ENCODE peak calls at places on chromosomes 4 and X, in four cellular contexts. One of them, this sample, is unnamed.

GRCh38 chrX:44456685-44457084 is 86.0 kb downstream of the FUNDC1 start:
- DNase-seq in natural killer cell: no peak
- DNase-seq in pancreas: no peak
- DNase-seq in astrocyte: no peak
- DNase-seq in this sample: no peak

GRCh38 chr4:56783986-56784385 is 37.5 kb downstream of the SPINK2 start:
- DNase-seq in astrocyte: peak
- DNase-seq in pancreas: no peak
- DNase-seq in natural killer cell: no peak
- DNase-seq in this sample: no peak

GRCh38 chrX:108000751-108001150 is 18.6 kb upstream of the TEX13B start:
- DNase-seq in astrocyte: no peak
- DNase-seq in pancreas: no peak
- DNase-seq in natural killer cell: no peak
- DNase-seq in this sample: no peak

GRCh38 chr4:163623787-163624186 is 129.3 kb downstream of the TMA16 start:
- DNase-seq in natural killer cell: no peak
- DNase-seq in pancreas: no peak
- DNase-seq in astrocyte: no peak
- DNase-seq in this sample: no peak

GRCh38 chrX:95797344-95797743 is 887.3 kb upstream of the DIAPH2 start:
- DNase-seq in natural killer cell: no peak
- DNase-seq in pancreas: no peak
- DNase-seq in astrocyte: no peak
- DNase-seq in this sample: no peak

GRCh38 chr4:124997124-124997523 is 284.6 kb upstream of the ANKRD50 start:
- DNase-seq in pancreas: no peak
- DNase-seq in natural killer cell: no peak
- DNase-seq in astrocyte: no peak
- DNase-seq in this sample: no peak

GRCh38 chr4:36323801-36324419 is 42.5 kb downstream of the DTHD1 start:
- DNase-seq in astrocyte: no peak
- DNase-seq in pancreas: no peak
- DNase-seq in natural killer cell: no peak
- DNase-seq in this sample: no peak

GRCh38 chrX:132648870-132649269 is 160.0 kb upstream of the MBNL3 start:
- DNase-seq in natural killer cell: no peak
- DNase-seq in pancreas: no peak
- DNase-seq in astrocyte: peak
- DNase-seq in this sample: no peak

GRCh38 chr4:10045481-10045880 is 24.2 kb upstream of the SLC2A9 start:
- DNase-seq in astrocyte: peak
- DNase-seq in natural killer cell: no peak
- DNase-seq in pancreas: no peak
- DNase-seq in this sample: no peak

GRCh38 chrX:20571611-20572010 is 304.9 kb upstream of the RPS6KA3 start:
- DNase-seq in natural killer cell: no peak
- DNase-seq in astrocyte: no peak
- DNase-seq in pancreas: no peak
- DNase-seq in this sample: no peak

GRCh38 chr4:13963601-13964000 is 336.1 kb upstream of the BOD1L1 start:
- DNase-seq in pancreas: no peak
- DNase-seq in astrocyte: peak
- DNase-seq in natural killer cell: no peak
- DNase-seq in this sample: no peak

GRCh38 chr4:13968723-13969122 is 341.2 kb upstream of the BOD1L1 start:
- DNase-seq in natural killer cell: no peak
- DNase-seq in pancreas: no peak
- DNase-seq in astrocyte: peak
- DNase-seq in this sample: no peak

GRCh38 chr4:13970349-13970748 is 342.8 kb upstream of the BOD1L1 start:
- DNase-seq in natural killer cell: no peak
- DNase-seq in pancreas: no peak
- DNase-seq in astrocyte: peak
- DNase-seq in this sample: no peak

GRCh38 chr4:13966241-13967195 is 339.0 kb upstream of the BOD1L1 start:
- DNase-seq in pancreas: no peak
- DNase-seq in natural killer cell: no peak
- DNase-seq in astrocyte: peak
- DNase-seq in this sample: no peak
- TF ChIP-seq CTCF in pancreas: no peak
- TF ChIP-seq CTCF in natural killer cell: no peak
- TF ChIP-seq CTCF in astrocyte: no peak
- TF ChIP-seq CTCF in this sample: no peak

DNA sequence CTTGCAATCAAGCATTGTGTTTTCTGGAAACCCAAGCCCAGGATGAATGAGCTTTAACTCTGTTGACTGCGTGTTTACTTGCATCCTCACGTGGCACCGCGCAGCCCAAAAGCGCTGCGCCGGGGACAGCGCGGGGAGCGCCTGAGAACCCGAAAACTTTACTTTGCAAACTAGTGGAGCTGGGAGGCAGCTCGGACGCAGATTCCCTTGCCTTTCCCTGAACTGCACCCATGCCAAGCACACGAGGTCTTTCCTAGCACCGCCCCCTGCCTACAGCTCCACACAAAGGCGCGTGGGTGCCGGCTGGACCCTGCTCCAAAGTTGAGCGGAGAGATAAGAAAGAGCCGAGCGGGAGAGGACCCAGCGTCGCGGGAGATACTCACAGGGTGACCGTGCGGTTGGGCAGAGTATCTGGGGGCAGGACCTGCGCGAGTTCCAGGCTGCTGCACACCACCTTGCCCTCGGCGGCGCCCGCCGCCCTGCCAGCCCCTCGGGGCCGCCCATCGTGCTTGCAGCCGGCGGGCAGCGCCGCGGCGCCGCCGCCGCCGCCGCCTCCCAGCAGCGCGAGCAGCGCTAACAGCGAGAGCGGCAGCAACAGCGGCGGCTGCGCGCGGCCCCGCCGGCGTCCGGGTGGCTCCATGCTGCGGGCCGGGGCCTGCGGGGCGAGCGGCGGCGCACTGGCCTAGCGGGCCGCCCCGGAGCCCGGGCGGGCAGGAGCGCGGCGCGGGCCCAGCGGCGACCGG is 550 bp downstream of the ADGRA3 start:
- DNase-seq in pancreas: peak
- DNase-seq in astrocyte: peak
- DNase-seq in natural killer cell: peak
- DNase-seq in this sample: peak
- TF ChIP-seq CTCF in pancreas: no peak
- TF ChIP-seq CTCF in astrocyte: no peak
- TF ChIP-seq CTCF in natural killer cell: no peak
- TF ChIP-seq CTCF in this sample: no peak

GRCh38 chr4:100117749-100118148 is 72.5 kb downstream of the DDIT4L start:
- DNase-seq in natural killer cell: no peak
- DNase-seq in astrocyte: no peak
- DNase-seq in pancreas: no peak
- DNase-seq in this sample: no peak
- TF ChIP-seq CTCF in natural killer cell: no peak
- TF ChIP-seq CTCF in astrocyte: peak
- TF ChIP-seq CTCF in pancreas: no peak
- TF ChIP-seq CTCF in this sample: no peak

GRCh38 chrX:115373308-115373707 is 83.8 kb downstream of the LUZP4 start:
- DNase-seq in astrocyte: no peak
- DNase-seq in natural killer cell: no peak
- DNase-seq in pancreas: no peak
- DNase-seq in this sample: no peak

DNA sequence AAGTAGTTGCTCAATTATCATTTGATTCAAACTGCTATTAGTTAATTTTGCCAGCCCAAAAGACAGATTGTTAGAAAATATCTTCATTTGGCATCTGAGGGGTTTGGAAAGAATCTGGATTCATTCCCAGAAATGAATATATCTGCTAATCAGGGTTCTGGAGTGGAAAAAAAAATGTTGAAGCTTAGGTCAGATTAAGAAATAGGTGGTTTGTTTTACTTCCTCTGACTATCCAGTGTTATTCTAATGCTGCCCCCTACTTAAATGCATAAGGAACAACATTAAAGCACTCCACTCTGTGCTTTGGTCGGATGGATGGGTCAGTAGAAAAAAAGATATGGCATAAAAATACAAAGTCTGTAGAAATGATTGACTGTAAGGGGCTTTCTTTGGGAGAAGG is 89.0 kb downstream of the LUZP4 start:
- DNase-seq in astrocyte: peak
- DNase-seq in natural killer cell: no peak
- DNase-seq in pancreas: no peak
- DNase-seq in this sample: no peak
- TF ChIP-seq CTCF in astrocyte: peak
- TF ChIP-seq CTCF in natural killer cell: no peak
- TF ChIP-seq CTCF in pancreas: no peak
- TF ChIP-seq CTCF in this sample: no peak

GRCh38 chrX:16862829-16863228 is 7.3 kb downstream of the RBBP7 start:
- DNase-seq in natural killer cell: no peak
- DNase-seq in astrocyte: no peak
- DNase-seq in pancreas: no peak
- DNase-seq in this sample: no peak
- TF ChIP-seq CTCF in natural killer cell: no peak
- TF ChIP-seq CTCF in astrocyte: no peak
- TF ChIP-seq CTCF in pancreas: no peak
- TF ChIP-seq CTCF in this sample: no peak

GRCh38 chrX:6005856-6006255 is 222.8 kb downstream of the NLGN4X start:
- DNase-seq in astrocyte: no peak
- DNase-seq in pancreas: no peak
- DNase-seq in natural killer cell: no peak
- DNase-seq in this sample: no peak

GRCh38 chrX:6004529-6004928 is 224.1 kb downstream of the NLGN4X start:
- DNase-seq in natural killer cell: no peak
- DNase-seq in pancreas: no peak
- DNase-seq in astrocyte: no peak
- DNase-seq in this sample: no peak

GRCh38 chrX:5998901-5999300 is 229.8 kb downstream of the NLGN4X start:
- DNase-seq in pancreas: no peak
- DNase-seq in astrocyte: no peak
- DNase-seq in natural killer cell: no peak
- DNase-seq in this sample: no peak

DNA sequence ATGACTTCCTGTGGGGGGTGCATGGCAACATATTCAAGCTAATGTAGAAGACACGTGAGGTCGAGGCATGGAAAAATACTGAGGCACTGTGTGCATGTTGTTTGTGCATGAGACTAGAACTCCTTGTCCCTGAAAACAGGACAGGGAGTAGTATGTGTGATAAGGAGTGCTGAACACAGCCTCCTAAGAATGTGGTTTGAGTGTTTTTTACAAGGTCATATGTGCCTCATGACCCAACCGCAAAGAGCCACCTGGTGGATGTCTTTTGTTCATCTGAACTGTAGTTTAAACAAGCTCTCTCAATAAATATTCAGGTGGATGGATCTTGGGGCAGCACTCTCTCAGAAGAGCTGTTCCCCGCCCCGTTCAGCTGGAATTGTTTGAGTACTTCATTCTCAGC is 226.6 kb downstream of the NLGN4X start:
- DNase-seq in natural killer cell: no peak
- DNase-seq in astrocyte: no peak
- DNase-seq in pancreas: no peak
- DNase-seq in this sample: no peak
- TF ChIP-seq CTCF in natural killer cell: no peak
- TF ChIP-seq CTCF in astrocyte: no peak
- TF ChIP-seq CTCF in pancreas: no peak
- TF ChIP-seq CTCF in this sample: no peak

DNA sequence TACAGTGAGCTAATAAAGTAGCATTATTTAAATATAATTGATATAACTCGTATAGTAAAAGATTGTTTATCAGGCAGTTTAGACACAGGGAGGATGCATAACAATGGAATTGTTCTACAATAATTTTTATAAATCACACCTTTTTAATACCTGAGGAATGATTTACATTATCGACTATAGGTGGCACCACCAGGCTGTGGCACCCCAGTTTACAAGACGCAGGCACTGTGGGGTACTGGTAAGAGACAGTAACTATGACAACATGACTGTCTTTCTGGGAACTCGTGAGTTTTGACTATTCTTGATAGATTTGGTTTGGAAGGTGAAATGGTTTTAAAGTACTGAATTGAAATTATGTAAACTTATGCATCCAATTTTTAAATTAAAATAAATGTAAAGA is 27.1 kb upstream of the STBD1 start:
- DNase-seq in astrocyte: no peak
- DNase-seq in pancreas: no peak
- DNase-seq in natural killer cell: no peak
- DNase-seq in this sample: no peak
- TF ChIP-seq CTCF in astrocyte: no peak
- TF ChIP-seq CTCF in pancreas: no peak
- TF ChIP-seq CTCF in natural killer cell: no peak
- TF ChIP-seq CTCF in this sample: no peak

GRCh38 chr4:113462286-113462685 is 299.3 kb downstream of the CAMK2D start:
- DNase-seq in natural killer cell: no peak
- DNase-seq in pancreas: no peak
- DNase-seq in astrocyte: no peak
- DNase-seq in this sample: no peak
- TF ChIP-seq CTCF in natural killer cell: no peak
- TF ChIP-seq CTCF in pancreas: no peak
- TF ChIP-seq CTCF in astrocyte: no peak
- TF ChIP-seq CTCF in this sample: no peak